ENCODE peak calls at places on chromosomes 3 and 15, in nine cellular contexts. U, T, Y, H, J, S, W, A and F are unnamed samples.

GRCh38 chr3:179796421-179796820 is 143.6 kb downstream of the USP13 start:
- DNase-seq in U (no peak), T (no peak), Y (no peak), H (no peak), J (no peak), S (no peak), W (no peak), A (no peak), F (no peak)

GRCh38 chr3:125055165-125055912 is 458 bp downstream of the HEG1 start:
- DNase-seq in U (peak), T (no peak), Y (no peak), H (no peak), J (peak), S (no peak), W (peak), A (no peak), F (peak)

GRCh38 chr15:83057660-83058376 is 9.2 kb downstream of the BTBD1 start:
- DNase-seq in U (peak), T (no peak), Y (no peak), H (no peak), J (no peak), S (peak), W (peak), A (no peak), F (no peak)

GRCh38 chr15:56913670-56914069 is 4.8 kb upstream of the TCF12 start:
- DNase-seq in U (no peak), T (no peak), Y (no peak), H (no peak), J (no peak), S (no peak), W (no peak), A (no peak), F (peak)

GRCh38 chr15:83208357-83208661 is 686 bp upstream of the HDGFL3 start:
- DNase-seq in U (no peak), T (peak), Y (peak), H (no peak), J (no peak), S (no peak), W (no peak), A (no peak), F (no peak)

GRCh38 chr15:71409541-71409940 is 294.3 kb downstream of the THSD4 start:
- DNase-seq in U (no peak), T (no peak), Y (no peak), H (no peak), J (no peak), S (no peak), W (no peak), A (no peak), F (peak)

GRCh38 chr3:123271466-123272159 is 69.9 kb downstream of the SEC22A start:
- DNase-seq in U (no peak), T (no peak), Y (no peak), H (no peak), J (no peak), S (peak), W (no peak), A (peak), F (no peak)

GRCh38 chr3:142279965-142280590 is 54.7 kb upstream of the GK5 start:
- DNase-seq in U (peak), T (peak), Y (peak), H (peak), J (peak), S (peak), W (peak), A (peak), F (peak)

GRCh38 chr15:75107905-75108838 is 84.8 kb downstream of the PPCDC start:
- DNase-seq in U (peak), T (peak), Y (no peak), H (peak), J (peak), S (no peak), W (peak), A (no peak), F (peak)

GRCh38 chr3:42836545-42837123 is 27.4 kb downstream of the ACKR2 start:
- DNase-seq in U (no peak), T (no peak), Y (no peak), H (no peak), J (no peak), S (no peak), W (no peak), A (no peak), F (no peak)

GRCh38 chr3:134350861-134351311 is 23.4 kb downstream of the AMOTL2 start:
- DNase-seq in U (no peak), T (no peak), Y (no peak), H (no peak), J (no peak), S (no peak), W (peak), A (peak), F (no peak)

GRCh38 chr15:66482539-66482938 is 15.0 kb downstream of the SNAPC5 start:
- DNase-seq in U (no peak), T (no peak), Y (no peak), H (no peak), J (no peak), S (no peak), W (peak), A (no peak), F (no peak)

GRCh38 chr15:40925863-40926658 is 3.1 kb upstream of the DLL4 start:
- DNase-seq in U (peak), T (peak), Y (peak), H (peak), J (no peak), S (no peak), W (no peak), A (no peak), F (peak)

GRCh38 chr3:98746882-98747281 is 16.3 kb upstream of the ST3GAL6 start:
- DNase-seq in U (no peak), T (no peak), Y (peak), H (no peak), J (peak), S (no peak), W (no peak), A (no peak), F (no peak)

GRCh38 chr15:69032006-69032405 is 17.5 kb downstream of the NOX5 start:
- DNase-seq in U (no peak), T (no peak), Y (no peak), H (no peak), J (no peak), S (no peak), W (no peak), A (no peak), F (no peak)

GRCh38 chr15:49199666-49200065 is 29.6 kb downstream of the GALK2 start:
- DNase-seq in U (no peak), T (no peak), Y (no peak), H (peak), J (no peak), S (no peak), W (no peak), A (no peak), F (no peak)

GRCh38 chr15:66772967-66773873 is 71.2 kb downstream of the SMAD6 start:
- DNase-seq in U (peak), T (peak), Y (peak), H (no peak), J (no peak), S (peak), W (peak), A (peak), F (no peak)

GRCh38 chr15:55897560-55898336 is 95.7 kb downstream of the NEDD4 start:
- DNase-seq in U (peak), T (peak), Y (peak), H (peak), J (peak), S (peak), W (no peak), A (no peak), F (peak)

GRCh38 chr3:1943395-1944118 is 155.1 kb upstream of the CNTN4 start:
- DNase-seq in U (no peak), T (no peak), Y (no peak), H (no peak), J (no peak), S (no peak), W (no peak), A (no peak), F (no peak)

GRCh38 chr15:39499701-39500100 is 81.2 kb upstream of the THBS1 start:
- DNase-seq in U (no peak), T (no peak), Y (no peak), H (no peak), J (no peak), S (no peak), W (no peak), A (no peak), F (no peak)

GRCh38 chr15:63186065-63186464 is 3.3 kb upstream of the RAB8B start:
- DNase-seq in U (no peak), T (no peak), Y (no peak), H (peak), J (peak), S (no peak), W (no peak), A (no peak), F (no peak)

GRCh38 chr3:124886168-124887051 is 755 bp downstream of the ITGB5 start:
- DNase-seq in U (peak), T (peak), Y (peak), H (peak), J (peak), S (peak), W (peak), A (peak), F (peak)

GRCh38 chr3:37494206-37494605 is 319.8 kb upstream of the LRRFIP2 start:
- DNase-seq in U (no peak), T (no peak), Y (no peak), H (no peak), J (no peak), S (no peak), W (no peak), A (no peak), F (no peak)

GRCh38 chr3:127735767-127736693 is 63.3 kb downstream of the ABTB1 start:
- DNase-seq in U (peak), T (peak), Y (no peak), H (peak), J (peak), S (no peak), W (peak), A (peak), F (peak)

GRCh38 chr3:113532698-113533533 is 561 bp downstream of the SIDT1 start:
- DNase-seq in U (peak), T (peak), Y (peak), H (peak), J (no peak), S (peak), W (no peak), A (no peak), F (peak)

GRCh38 chr3:32569540-32570425 is 875 bp downstream of the DYNC1LI1 start:
- DNase-seq in U (peak), T (peak), Y (peak), H (peak), J (peak), S (peak), W (peak), A (peak), F (peak)

GRCh38 chr3:94036909-94037507 is 8.6 kb upstream of the STX19 start:
- DNase-seq in U (peak), T (no peak), Y (peak), H (peak), J (peak), S (no peak), W (no peak), A (no peak), F (peak)

GRCh38 chr15:25183581-25184330 is 229.0 kb downstream of the SNRPN start:
- DNase-seq in U (no peak), T (no peak), Y (no peak), H (no peak), J (no peak), S (no peak), W (peak), A (peak), F (no peak)

GRCh38 chr15:58212909-58213526 is 74.8 kb downstream of the AQP9 start:
- DNase-seq in U (peak), T (no peak), Y (peak), H (no peak), J (peak), S (no peak), W (no peak), A (no peak), F (peak)

DNA sequence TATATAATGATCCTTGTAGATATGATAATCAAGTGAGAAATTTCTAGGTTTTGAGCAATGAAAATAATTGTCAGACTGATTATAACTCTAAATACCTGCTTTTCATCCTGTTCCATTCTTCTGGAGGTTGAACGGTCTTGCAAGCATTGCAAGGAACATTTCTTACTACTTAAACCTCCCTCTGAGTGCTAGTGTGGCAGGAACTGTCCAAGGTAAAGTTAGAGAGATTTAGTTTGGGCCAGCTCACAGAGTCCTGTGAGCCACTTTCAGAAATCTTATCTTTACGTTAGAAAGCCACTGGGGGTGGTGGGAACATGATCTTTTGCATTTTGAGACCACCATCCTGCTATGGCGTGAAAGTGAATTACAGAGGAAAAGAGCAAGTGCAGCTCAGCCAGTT is 121.1 kb upstream of the NPHP3 start:
- DNase-seq in U (no peak), T (no peak), Y (no peak), H (no peak), J (no peak), S (no peak), W (no peak), A (no peak), F (no peak)
- H3K27ac ChIP-seq in U (no peak), T (no peak), Y (no peak), H (no peak), J (no peak), S (no peak), W (no peak), A (no peak), F (no peak)

DNA sequence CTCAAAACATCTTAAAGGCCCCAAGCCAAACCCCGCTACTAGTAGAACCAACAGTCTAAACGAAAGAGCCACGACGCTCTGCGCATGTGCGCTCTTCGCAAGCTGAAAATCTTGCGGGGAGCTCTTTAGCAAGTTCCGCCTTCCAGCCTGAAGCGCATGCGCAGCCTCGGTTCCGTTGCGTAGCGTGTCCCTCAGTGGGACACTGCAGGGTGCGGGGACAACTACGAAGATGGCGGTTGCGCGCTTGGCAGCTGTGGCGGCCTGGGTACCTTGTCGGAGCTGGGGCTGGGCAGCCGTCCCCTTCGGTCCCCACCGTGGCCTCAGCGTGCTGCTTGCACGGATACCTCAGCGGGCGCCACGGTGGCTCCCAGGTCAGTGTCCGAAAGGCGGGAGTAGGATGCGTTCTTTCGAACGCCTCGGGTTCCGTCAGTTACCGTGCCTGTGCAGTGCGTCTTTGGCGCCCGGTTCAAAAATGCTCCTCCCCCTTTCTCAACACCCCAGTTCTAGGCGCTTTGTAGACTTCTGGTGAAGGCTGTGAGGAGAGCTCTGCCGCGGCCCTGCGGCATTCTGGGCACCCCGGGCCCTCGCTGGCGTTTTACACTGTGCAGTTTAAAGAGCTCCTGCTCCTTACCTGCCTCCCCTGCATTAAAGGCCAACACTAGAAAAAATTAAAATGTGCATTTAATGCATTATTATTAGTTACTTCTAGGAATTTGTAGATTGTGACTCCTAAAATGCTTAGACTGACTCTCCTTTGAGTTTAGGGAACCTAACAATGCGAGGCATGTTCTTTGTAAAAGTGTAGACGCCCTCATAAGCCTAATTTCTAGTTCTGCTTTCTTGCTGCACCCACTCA is at the start of gene ABHD10:
- DNase-seq in U (peak), T (peak), Y (peak), H (peak), J (peak), S (peak), W (peak), A (peak), F (peak)
- H3K27ac ChIP-seq in U (peak), T (peak), Y (peak), H (peak), J (peak), S (peak), W (peak), A (peak), F (peak)

GRCh38 chr3:101461451-101461850 is 51.6 kb downstream of the SENP7 start:
- DNase-seq in U (no peak), T (no peak), Y (no peak), H (no peak), J (no peak), S (no peak), W (no peak), A (no peak), F (no peak)
- H3K27ac ChIP-seq in U (no peak), T (no peak), Y (no peak), H (no peak), J (no peak), S (no peak), W (no peak), A (no peak), F (no peak)

GRCh38 chr15:80507131-80507530 is 102.9 kb downstream of the ARNT2 start:
- DNase-seq in U (no peak), T (no peak), Y (no peak), H (no peak), J (no peak), S (no peak), W (no peak), A (no peak), F (no peak)
- H3K27ac ChIP-seq in U (no peak), T (no peak), Y (no peak), H (no peak), J (peak), S (no peak), W (no peak), A (peak), F (no peak)